ENCODE peak calls at places on chromosomes 13 and 19, in six cellular contexts. R, O, A, E, N and I are unnamed samples.

GRCh38 chr13:30576528-30576927 is 41.2 kb upstream of the USPL1 start:
- DNase-seq in N (no peak), A (no peak), E (peak; percentile 36), O (peak; percentile 23), R (no peak), I (no peak)

GRCh38 chr19:41299046-41299754 is 10.8 kb upstream of the CCDC97 start:
- DNase-seq in A (no peak), R (no peak), E (no peak), O (no peak), N (no peak), I (peak; percentile 49)

GRCh38 chr13:65011403-65011802 is 2218.7 kb downstream of the PCDH9 start:
- DNase-seq in A (no peak), N (no peak), E (no peak), O (no peak), R (no peak), I (no peak)

GRCh38 chr13:73222627-73223026 is 163.8 kb downstream of the KLF5 start:
- DNase-seq in O (no peak), N (no peak), R (no peak), A (no peak), E (no peak), I (no peak)

GRCh38 chr13:95382906-95383305 is 81.7 kb upstream of the ABCC4 start:
- DNase-seq in A (no peak), R (no peak), N (no peak), O (no peak), E (no peak), I (no peak)

GRCh38 chr19:677201-677600 is 1.0 kb downstream of the FSTL3 start:
- DNase-seq in E (peak; percentile 85), A (no peak), O (no peak), R (no peak), N (peak; percentile 58), I (peak; percentile 58)

GRCh38 chr19:38838208-38838985 is 6.8 kb upstream of the ECH1 start:
- DNase-seq in R (no peak), N (no peak), O (peak; percentile 63), E (peak; percentile 85), A (no peak), I (no peak)

GRCh38 chr19:13505761-13506549 is at the start of gene CACNA1A:
- DNase-seq in R (no peak), E (peak; percentile 40), O (no peak), N (no peak), A (no peak), I (no peak)

GRCh38 chr13:95678967-95679366 is 2.0 kb downstream of the DNAJC3 start:
- DNase-seq in A (no peak), R (no peak), N (no peak), O (no peak), E (no peak), I (no peak)

GRCh38 chr13:40402931-40403412 is 263.5 kb downstream of the FOXO1 start:
- DNase-seq in N (no peak), E (no peak), A (no peak), O (no peak), R (no peak), I (no peak)

GRCh38 chr13:111387026-111387871 is 66.8 kb downstream of the TEX29 start:
- DNase-seq in N (no peak), O (no peak), E (no peak), R (no peak), A (no peak), I (no peak)

GRCh38 chr13:113491418-113491883 is 940 bp upstream of the DCUN1D2 start:
- DNase-seq in R (no peak), A (no peak), O (no peak), N (no peak), E (peak; percentile 69), I (peak; percentile 60)

GRCh38 chr13:62556973-62557372 is 1141.3 kb upstream of the PCDH20 start:
- DNase-seq in R (peak; percentile 1), E (no peak), N (no peak), A (no peak), O (no peak), I (no peak)

GRCh38 chr13:65603160-65603559 is 1627.0 kb downstream of the PCDH9 start:
- DNase-seq in O (no peak), R (no peak), E (no peak), A (no peak), N (no peak), I (no peak)

GRCh38 chr19:3188627-3189596 is 3.2 kb downstream of the NCLN start:
- DNase-seq in O (no peak), E (no peak), N (no peak), A (no peak), R (no peak), I (no peak)

GRCh38 chr19:18194554-18195238 is 1.7 kb downstream of the MPV17L2 start:
- DNase-seq in N (no peak), E (no peak), O (peak; percentile 21), A (no peak), R (no peak), I (peak; percentile 59)

GRCh38 chr19:19043881-19044280 is 10.5 kb downstream of the ARMC6 start:
- DNase-seq in A (no peak), R (no peak), N (no peak), E (no peak), O (no peak), I (no peak)

GRCh38 chr13:39016789-39017188 is 21.1 kb downstream of the PROSER1 start:
- DNase-seq in N (no peak), O (no peak), E (peak; percentile 51), R (no peak), A (no peak), I (peak; percentile 33)

GRCh38 chr19:18063463-18063862 is 23.3 kb downstream of the IL12RB1 start:
- DNase-seq in N (no peak), A (no peak), O (no peak), R (no peak), E (peak; percentile 61), I (no peak)

GRCh38 chr13:51552027-51552426 is 32.2 kb upstream of the WDFY2 start:
- DNase-seq in E (no peak), O (no peak), A (no peak), N (no peak), R (no peak), I (no peak)

GRCh38 chr13:31781064-31781463 is 41.7 kb downstream of the RXFP2 start:
- DNase-seq in N (no peak), O (no peak), E (no peak), R (no peak), A (no peak), I (no peak)

GRCh38 chr13:24505256-24505655 is 7.3 kb downstream of the PARP4 start:
- DNase-seq in A (no peak), R (no peak), O (no peak), N (no peak), E (no peak), I (peak; percentile 64)

GRCh38 chr13:78910147-78910546 is 251.2 kb upstream of the OBI1 start:
- DNase-seq in A (no peak), E (no peak), O (no peak), R (no peak), N (no peak), I (no peak)